ENCODE peak calls at places on chromosomes 1 and 21, in seven cellular contexts. M, R, S, D, F, I and G are unnamed samples.

GRCh38 chr21:40276001-40276400 is 408.8 kb downstream of the PCP4 start:
- DNase-seq in M (no peak), R (no peak), S (no peak), D (no peak), F (no peak), I (no peak), G (no peak)

GRCh38 chr1:9371391-9371935 is 78.8 kb downstream of the SPSB1 start:
- DNase-seq in M (peak; percentile 70), R (no peak), S (peak; percentile 74), D (peak; percentile 85), F (peak; percentile 75), I (peak; percentile 40), G (no peak)

GRCh38 chr1:236877661-236878060 is 82.6 kb downstream of the MTR start:
- DNase-seq in M (no peak), R (no peak), S (no peak), D (no peak), F (no peak), I (no peak), G (no peak)

GRCh38 chr1:147243228-147243685 is 773 bp downstream of the CHD1L start:
- DNase-seq in M (no peak), R (no peak), S (no peak), D (no peak), F (peak; percentile 69), I (no peak), G (no peak)

GRCh38 chr1:200556005-200556404 is 64.5 kb downstream of the KIF14 start:
- DNase-seq in M (peak; percentile 31), R (no peak), S (no peak), D (no peak), F (no peak), I (peak; percentile 9), G (no peak)

GRCh38 chr1:54291276-54292014 is 91.5 kb downstream of the MRPL37 start:
- DNase-seq in M (no peak), R (no peak), S (no peak), D (no peak), F (no peak), I (no peak), G (no peak)

GRCh38 chr1:103371234-103371633 is 154.3 kb upstream of the RNPC3 start:
- DNase-seq in M (no peak), R (no peak), S (no peak), D (peak; percentile 85), F (no peak), I (no peak), G (no peak)

GRCh38 chr1:229370601-229371021 is 27.8 kb upstream of the CCSAP start:
- DNase-seq in M (no peak), R (peak; percentile 27), S (no peak), D (no peak), F (no peak), I (no peak), G (peak; percentile 35)

GRCh38 chr21:21188513-21189188 is 190.4 kb downstream of the NCAM2 start:
- DNase-seq in M (no peak), R (no peak), S (no peak), D (no peak), F (no peak), I (no peak), G (no peak)

GRCh38 chr1:204149107-204149506 is 2.7 kb downstream of the ETNK2 start:
- DNase-seq in M (no peak), R (no peak), S (no peak), D (no peak), F (no peak), I (peak; percentile 22), G (no peak)

GRCh38 chr1:168224991-168225390 is 813 bp upstream of the SFT2D2 start:
- DNase-seq in M (no peak), R (no peak), S (no peak), D (no peak), F (no peak), I (no peak), G (no peak)

GRCh38 chr1:156226116-156226538 is 13.3 kb downstream of the PMF1 start:
- DNase-seq in M (no peak), R (peak; percentile 90), S (no peak), D (no peak), F (no peak), I (no peak), G (no peak)

GRCh38 chr1:151059342-151060240 is at the start of gene CDC42SE1:
- DNase-seq in M (peak; percentile 77), R (peak; percentile 55), S (peak; percentile 73), D (peak; percentile 66), F (peak; percentile 93), I (peak; percentile 80), G (peak; percentile 88)

GRCh38 chr1:53621144-53621543 is 117.8 kb downstream of the GLIS1 start:
- DNase-seq in M (no peak), R (no peak), S (no peak), D (no peak), F (peak; percentile 25), I (no peak), G (no peak)

GRCh38 chr1:50265790-50266314 is 157.1 kb downstream of the ELAVL4 start:
- DNase-seq in M (peak; percentile 31), R (no peak), S (no peak), D (no peak), F (no peak), I (no peak), G (no peak)

GRCh38 chr1:228096416-228097332 is 6.5 kb downstream of the C1orf35 start:
- DNase-seq in M (no peak), R (no peak), S (no peak), D (no peak), F (no peak), I (no peak), G (no peak)

GRCh38 chr21:35202431-35202830 is 153.3 kb upstream of the RUNX1 start:
- DNase-seq in M (peak; percentile 61), R (no peak), S (no peak), D (no peak), F (no peak), I (peak; percentile 67), G (peak; percentile 57)

GRCh38 chr1:24374891-24375786 is 38.4 kb downstream of the STPG1 start:
- DNase-seq in M (no peak), R (no peak), S (no peak), D (no peak), F (no peak), I (peak; percentile 55), G (no peak)

GRCh38 chr1:8166436-8166835 is 140.3 kb upstream of the ERRFI1 start:
- DNase-seq in M (no peak), R (no peak), S (no peak), D (no peak), F (no peak), I (no peak), G (no peak)

GRCh38 chr1:192553741-192554140 is 21.8 kb upstream of the RGS1 start:
- DNase-seq in M (no peak), R (no peak), S (no peak), D (no peak), F (no peak), I (no peak), G (no peak)

GRCh38 chr1:8040586-8040985 is 14.5 kb upstream of the ERRFI1 start:
- DNase-seq in M (peak; percentile 99), R (no peak), S (peak; percentile 95), D (peak; percentile 97), F (peak; percentile 65), I (peak; percentile 100), G (peak; percentile 93)

GRCh38 chr1:2942410-2942809 is 78.9 kb upstream of the ACTRT2 start:
- DNase-seq in M (no peak), R (no peak), S (no peak), D (no peak), F (peak; percentile 37), I (peak; percentile 59), G (no peak)

GRCh38 chr1:156938813-156939212 is 18.4 kb downstream of the LRRC71 start:
- DNase-seq in M (no peak), R (no peak), S (no peak), D (no peak), F (no peak), I (no peak), G (no peak)

GRCh38 chr1:42348498-42348897 is 13.5 kb upstream of the FOXJ3 start:
- DNase-seq in M (no peak), R (no peak), S (no peak), D (no peak), F (no peak), I (no peak), G (no peak)

GRCh38 chr1:233364695-233365539 is 37.4 kb downstream of the MAP3K21 start:
- DNase-seq in M (peak; percentile 34), R (no peak), S (no peak), D (no peak), F (no peak), I (peak; percentile 18), G (peak; percentile 26)

GRCh38 chr21:44292812-44293195 is 7.0 kb upstream of the PFKL start:
- DNase-seq in M (no peak), R (no peak), S (no peak), D (no peak), F (peak; percentile 59), I (no peak), G (no peak)

GRCh38 chr1:152125834-152126443 is 10.7 kb upstream of the TCHH start:
- DNase-seq in M (no peak), R (no peak), S (no peak), D (no peak), F (no peak), I (no peak), G (no peak)

GRCh38 chr1:844472-845026 is 79.2 kb upstream of the SAMD11 start:
- DNase-seq in M (no peak), R (no peak), S (no peak), D (no peak), F (no peak), I (no peak), G (no peak)

GRCh38 chr1:51976831-51977602 is 13.5 kb downstream of the RAB3B start:
- DNase-seq in M (no peak), R (no peak), S (no peak), D (no peak), F (no peak), I (no peak), G (no peak)

GRCh38 chr1:33849206-33849605 is 14.7 kb upstream of the HMGB4 start:
- DNase-seq in M (no peak), R (no peak), S (no peak), D (no peak), F (no peak), I (peak; percentile 54), G (no peak)

GRCh38 chr1:100796046-100796445 is 76.5 kb downstream of the VCAM1 start:
- DNase-seq in M (no peak), R (no peak), S (no peak), D (no peak), F (no peak), I (no peak), G (no peak)

GRCh38 chr1:205849619-205850355 is at the start of gene PM20D1:
- DNase-seq in M (peak; percentile 78), R (no peak), S (peak; percentile 9), D (peak; percentile 54), F (peak; percentile 76), I (no peak), G (no peak)

GRCh38 chr21:42737969-42738590 is 84.7 kb downstream of the PDE9A start:
- DNase-seq in M (peak; percentile 45), R (no peak), S (no peak), D (no peak), F (peak; percentile 68), I (no peak), G (no peak)

GRCh38 chr21:16076465-16076864 is 346.7 kb downstream of the USP25 start:
- DNase-seq in M (no peak), R (no peak), S (no peak), D (no peak), F (no peak), I (no peak), G (no peak)

GRCh38 chr1:168360151-168360550 is 79.5 kb downstream of the TBX19 start:
- DNase-seq in M (no peak), R (no peak), S (no peak), D (no peak), F (no peak), I (peak; percentile 26), G (no peak)

GRCh38 chr1:109441105-109441504 is 14.9 kb upstream of the PSMA5 start:
- DNase-seq in M (peak; percentile 92), R (no peak), S (no peak), D (no peak), F (no peak), I (no peak), G (no peak)

GRCh38 chr1:116943438-116943837 is 33.7 kb downstream of the PTGFRN start:
- DNase-seq in M (no peak), R (no peak), S (no peak), D (peak; percentile 9), F (no peak), I (peak; percentile 10), G (no peak)

GRCh38 chr21:26941436-26941835 is 25.5 kb downstream of the ADAMTS5 start:
- DNase-seq in M (no peak), R (no peak), S (no peak), D (no peak), F (no peak), I (no peak), G (no peak)